ENCODE peak calls at places on chromosomes 16 and 17, in four cellular contexts. L is K562, G is HepG2, Q is GM12878. A is an unnamed sample.

GRCh38 chr17:50822550-50822949 is 12.8 kb upstream of the WFIKKN2 start:
- DNase-seq in Q (no peak), G (no peak), L (no peak), A (no peak)

GRCh38 chr16:65274576-65274975 is 152.7 kb upstream of the CDH11 start:
- DNase-seq in G (no peak), Q (no peak), L (no peak), A (no peak)

GRCh38 chr16:3129137-3130131 is 5.4 kb upstream of the ZNF213 start:
- DNase-seq in G (peak), L (peak), Q (no peak), A (peak)

GRCh38 chr17:75652934-75653549 is 13.9 kb downstream of the RECQL5 start:
- DNase-seq in G (peak), L (peak), Q (no peak), A (peak)

GRCh38 chr16:28166394-28167208 is 45.2 kb downstream of the XPO6 start:
- DNase-seq in G (peak), L (no peak), Q (no peak), A (no peak)

GRCh38 chr16:15518412-15519351 is 84.3 kb downstream of the BMERB1 start:
- DNase-seq in L (no peak), Q (no peak), G (no peak), A (no peak)

GRCh38 chr17:31593806-31594205 is 202.3 kb downstream of the RAB11FIP4 start:
- DNase-seq in G (no peak), L (no peak), Q (no peak), A (no peak)

GRCh38 chr17:64455993-64456885 is 7.3 kb downstream of the MILR1 start:
- DNase-seq in L (no peak), Q (no peak), G (no peak), A (no peak)

GRCh38 chr16:80985611-80986010 is 21.1 kb downstream of the CMC2 start:
- DNase-seq in L (no peak), G (no peak), Q (no peak), A (no peak)

GRCh38 chr16:57000271-57001025 is 11.1 kb downstream of the NLRC5 start:
- DNase-seq in L (no peak), Q (peak), G (no peak), A (no peak)

GRCh38 chr16:65117701-65118448 is 4.0 kb downstream of the CDH11 start:
- DNase-seq in G (peak), Q (peak), L (peak), A (peak)

GRCh38 chr17:39801055-39801454 is 63.1 kb downstream of the IKZF3 start:
- DNase-seq in L (no peak), Q (no peak), G (no peak), A (no peak)

GRCh38 chr16:17420821-17421220 is 49.9 kb downstream of the XYLT1 start:
- DNase-seq in Q (no peak), G (no peak), L (no peak), A (no peak)

GRCh38 chr16:67672739-67673662 is 6.4 kb downstream of the C16orf86 start:
- DNase-seq in G (peak), L (peak), Q (no peak), A (peak)

GRCh38 chr17:73491648-73492047 is 152.6 kb downstream of the SDK2 start:
- DNase-seq in G (no peak), Q (no peak), L (no peak), A (no peak)

GRCh38 chr17:35119370-35120185 is at the start of gene RAD51D:
- DNase-seq in Q (peak), L (peak), G (peak), A (peak)

GRCh38 chr17:41140360-41141132 is at the start of gene KRTAP4-6:
- DNase-seq in Q (no peak), G (peak), L (no peak), A (no peak)

GRCh38 chr16:86945166-86945900 is 367.0 kb downstream of the FOXL1 start:
- DNase-seq in L (no peak), Q (no peak), G (no peak), A (no peak)

GRCh38 chr16:46857261-46857962 is 26.4 kb upstream of the C16orf87 start:
- DNase-seq in G (peak), Q (no peak), L (peak), A (peak)

GRCh38 chr16:12239226-12239625 is 262.7 kb downstream of the SNX29 start:
- DNase-seq in L (no peak), G (no peak), Q (no peak), A (no peak)

GRCh38 chr16:56946767-56947603 is 14.8 kb upstream of the CETP start:
- DNase-seq in G (no peak), L (no peak), Q (no peak), A (no peak)

GRCh38 chr17:47267354-47267828 is 13.8 kb downstream of the ITGB3 start:
- DNase-seq in Q (no peak), L (no peak), G (peak), A (no peak)

GRCh38 chr16:11556214-11556819 is 30.4 kb downstream of the LITAF start:
- DNase-seq in G (no peak), Q (no peak), L (no peak), A (no peak)

GRCh38 chr16:9279661-9280060 is 188.2 kb downstream of the HAPSTR1 start:
- DNase-seq in G (no peak), Q (no peak), L (no peak), A (no peak)

GRCh38 chr17:47686276-47686635 is 7.7 kb upstream of the TBKBP1 start:
- DNase-seq in L (no peak), G (no peak), Q (no peak), A (no peak)

GRCh38 chr17:65936013-65936412 is 255.9 kb downstream of the CEP112 start:
- DNase-seq in L (no peak), G (no peak), Q (no peak), A (no peak)

GRCh38 chr16:53784312-53784711 is 80.4 kb downstream of the FTO start:
- DNase-seq in Q (no peak), G (no peak), L (no peak), A (no peak)

GRCh38 chr16:58464047-58464915 is 35.7 kb upstream of the NDRG4 start:
- DNase-seq in Q (no peak), G (no peak), L (no peak), A (peak)

GRCh38 chr16:81321537-81321936 is 6.8 kb downstream of the GAN start:
- DNase-seq in G (no peak), Q (no peak), L (no peak), A (no peak)

GRCh38 chr17:7315570-7316243 is 547 bp upstream of the GPS2 start:
- DNase-seq in L (no peak), Q (no peak), G (no peak), A (no peak)

GRCh38 chr17:29572691-29573557 is 4.4 kb downstream of the TP53I13 start:
- DNase-seq in Q (no peak), L (peak), G (no peak), A (no peak)

GRCh38 chr16:2483160-2483559 is 8.2 kb downstream of the TBC1D24 start:
- DNase-seq in Q (no peak), G (no peak), L (no peak), A (no peak)

GRCh38 chr17:32970281-32970680 is 21.4 kb upstream of the SPACA3 start:
- DNase-seq in L (peak), G (no peak), Q (peak), A (no peak)

DNA sequence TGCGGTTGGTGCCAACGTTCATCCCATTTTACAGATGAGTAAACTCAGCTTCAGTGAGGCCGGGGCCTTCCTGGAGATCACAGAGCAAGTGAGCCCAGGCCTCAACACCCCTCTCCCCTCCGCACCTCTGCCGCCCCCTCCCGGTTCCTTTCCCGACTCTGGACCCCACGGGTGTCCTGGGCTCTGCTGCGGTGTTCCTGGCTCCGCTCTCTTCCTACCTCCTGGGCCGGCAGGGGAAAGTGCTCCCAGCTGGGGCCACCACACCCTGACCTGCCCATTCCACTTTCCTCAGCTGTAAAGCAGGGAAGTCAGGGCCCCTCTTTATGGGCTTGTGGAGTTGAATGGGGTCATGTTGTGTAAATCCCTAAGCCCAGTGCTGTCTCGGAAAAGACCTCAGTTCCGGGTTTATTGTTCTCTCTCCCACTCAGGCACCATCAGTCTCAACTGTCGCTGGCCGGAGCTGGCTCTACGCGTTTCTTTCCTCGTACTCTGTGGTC is 21.9 kb upstream of the ACSF3 start:
- DNase-seq in L (peak), Q (no peak), G (no peak), A (no peak)
- TF ChIP-seq TARDBP in L (no peak), Q (no peak), G (no peak), A (no peak)

GRCh38 chr16:88736496-88736895 is 30.2 kb downstream of the CTU2 start:
- DNase-seq in Q (no peak), L (no peak), G (no peak), A (no peak)
- TF ChIP-seq TARDBP in Q (no peak), L (no peak), G (no peak), A (no peak)

DNA sequence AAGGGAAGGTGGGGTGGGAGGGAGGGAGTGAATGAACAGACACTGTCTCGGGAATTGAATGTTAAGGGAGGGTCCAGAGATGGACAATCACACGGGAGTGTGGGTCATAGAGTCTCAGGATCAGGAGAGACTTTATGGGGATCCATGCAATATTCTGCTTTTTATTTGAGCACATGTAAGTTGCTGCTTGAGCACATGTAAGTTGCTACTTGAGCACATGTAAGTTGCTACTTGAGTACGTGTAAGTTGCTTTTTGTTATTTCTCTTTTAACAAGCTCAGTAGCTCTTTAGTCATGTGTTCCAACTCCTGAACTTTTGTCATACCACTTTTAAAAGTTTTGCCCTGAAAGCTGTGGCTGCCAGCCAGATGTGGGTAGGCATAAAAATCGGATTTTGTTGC is 110.3 kb downstream of the ARHGAP44 start:
- DNase-seq in L (no peak), G (no peak), Q (no peak), A (no peak)
- TF ChIP-seq TARDBP in L (no peak), G (no peak), Q (no peak), A (no peak)

DNA sequence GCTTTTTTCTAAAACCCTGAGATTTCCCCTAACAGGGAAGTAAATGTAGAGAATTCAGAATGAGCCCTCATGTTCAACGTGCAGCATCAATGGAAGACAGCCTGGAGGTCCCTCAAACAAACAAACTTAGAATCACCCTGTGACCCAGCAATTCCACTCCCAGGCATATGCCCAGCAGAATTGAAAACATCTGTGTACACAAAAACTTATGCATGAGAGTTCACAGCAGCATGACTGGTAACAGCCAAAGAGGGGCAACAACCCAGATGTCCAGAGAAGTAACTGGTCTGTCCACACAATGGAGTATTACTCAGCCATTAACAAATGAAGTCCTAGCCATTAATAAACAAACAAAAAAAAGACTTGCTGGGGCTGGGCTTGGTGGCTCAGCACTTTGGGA is 252.7 kb downstream of the PARN start:
- DNase-seq in Q (no peak), L (no peak), G (no peak), A (no peak)
- TF ChIP-seq TARDBP in Q (no peak), L (no peak), G (no peak), A (no peak)

DNA sequence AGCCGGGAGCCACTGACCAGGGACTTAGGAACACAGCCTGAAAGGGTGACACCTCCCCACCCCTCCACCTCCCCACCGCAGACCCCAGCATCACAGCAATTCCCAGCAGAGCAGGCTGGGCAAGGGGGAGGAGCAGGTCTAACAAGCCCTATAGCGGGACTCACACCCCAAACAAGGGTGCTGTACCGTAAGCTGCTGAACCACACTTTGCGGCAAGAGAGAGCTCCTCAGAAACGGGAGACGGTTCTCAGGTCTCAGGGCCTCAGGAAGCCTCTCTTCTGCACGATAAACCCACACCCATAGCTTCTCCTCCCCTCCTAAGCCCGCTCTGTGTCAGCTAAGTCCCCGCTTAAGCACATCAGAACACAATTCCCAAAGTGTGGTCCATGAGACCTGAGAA is 11.7 kb upstream of the COTL1 start:
- DNase-seq in Q (no peak), L (no peak), G (no peak), A (no peak)
- TF ChIP-seq TARDBP in Q (no peak), L (no peak), G (no peak), A (no peak)

GRCh38 chr17:53033297-53033696 is 789.4 kb upstream of the KIF2B start:
- DNase-seq in Q (no peak), L (no peak), G (peak), A (no peak)

GRCh38 chr17:53032861-53033271 is 789.9 kb upstream of the KIF2B start:
- DNase-seq in Q (no peak), L (peak), G (peak), A (peak)
- TF ChIP-seq TARDBP in Q (no peak), L (no peak), G (no peak), A (no peak)

GRCh38 chr17:56593073-56593740 is at the start of gene NOG:
- DNase-seq in Q (no peak), L (no peak), G (no peak), A (peak)
- TF ChIP-seq TARDBP in Q (no peak), L (no peak), G (no peak), A (no peak)

DNA sequence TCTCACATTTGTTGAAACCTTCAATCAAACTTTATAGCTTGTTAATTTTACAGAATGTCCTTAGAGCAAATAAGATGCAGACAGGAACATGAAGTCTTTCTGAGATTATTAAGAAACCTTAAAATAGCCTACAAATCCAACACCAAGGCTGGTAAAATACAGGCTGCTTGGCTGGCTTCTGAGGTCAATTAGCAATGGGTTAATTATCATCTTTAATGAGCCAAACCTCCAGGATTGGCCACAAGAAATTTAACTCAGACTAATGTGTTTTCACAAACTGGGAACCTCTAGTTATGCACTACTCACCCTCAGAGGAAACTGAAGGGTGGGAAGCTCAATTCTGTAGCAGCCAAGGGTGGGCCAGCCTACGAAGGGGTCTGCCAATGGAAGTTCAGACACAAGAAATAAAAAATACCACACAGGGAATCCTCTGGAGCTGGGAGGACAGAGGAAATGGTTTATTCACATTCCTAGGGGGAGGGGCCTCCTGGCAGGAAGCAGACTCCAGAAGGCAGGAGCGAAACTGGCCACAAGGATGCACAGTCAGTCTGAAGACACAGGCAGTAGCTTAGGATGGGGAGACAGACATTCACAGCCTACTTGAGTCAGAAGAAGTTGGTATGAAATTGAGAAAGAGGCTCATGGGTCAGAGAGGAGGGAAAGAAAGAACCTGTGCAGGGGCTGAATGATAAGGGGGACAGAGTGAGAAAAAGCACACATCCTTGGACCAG is 36.1 kb downstream of the HIC1 start:
- DNase-seq in Q (no peak), G (no peak), L (no peak), A (peak)
- TF ChIP-seq TARDBP in Q (no peak), G (no peak), L (no peak), A (no peak)